ENCODE peak calls at places on chromosomes 5 and 9, in five cellular contexts. O is SK-N-SH, F is keratinocyte, R is Karpas-422, P is astrocyte. V is an unnamed sample. For H4K20me1, the result is how much of the 10 kb centered on the place peaks cover.

GRCh38 chr9:19162956-19163355 is 35.7 kb upstream of the PLIN2 start:
- DNase-seq in O (no peak), F (peak), R (no peak), P (no peak), V (peak)

GRCh38 chr5:78534148-78535009 is 114.2 kb downstream of the LHFPL2 start:
- DNase-seq in O (no peak), F (no peak), R (no peak), P (peak), V (no peak)

GRCh38 chr5:157930710-157931109 is 71.8 kb upstream of the CLINT1 start:
- DNase-seq in O (no peak), F (no peak), R (no peak), P (no peak), V (no peak)

GRCh38 chr9:96222132-96222531 is 79.8 kb downstream of the HSD17B3 start:
- DNase-seq in O (peak), F (no peak), R (peak), P (no peak), V (no peak)

GRCh38 chr9:9054354-9054992 is 1254.9 kb upstream of the DMAC1 start:
- DNase-seq in O (no peak), F (no peak), R (no peak), P (no peak), V (no peak)

GRCh38 chr5:77924081-77924480 is 147.9 kb upstream of the TBCA start:
- DNase-seq in O (no peak), F (peak), R (no peak), P (no peak), V (peak)

GRCh38 chr5:96968074-96968473 is 32.2 kb downstream of the LNPEP start:
- DNase-seq in O (no peak), F (no peak), R (no peak), P (peak), V (peak)

GRCh38 chr5:103724272-103724671 is 161.7 kb upstream of the NUDT12 start:
- DNase-seq in O (no peak), F (no peak), R (no peak), P (no peak), V (no peak)

GRCh38 chr9:98795970-98796363 is 388 bp downstream of the ANKS6 start:
- DNase-seq in O (no peak), F (no peak), R (peak), P (no peak), V (no peak)

GRCh38 chr9:131112374-131113159 is 12.8 kb upstream of the NUP214 start:
- DNase-seq in O (no peak), F (no peak), R (no peak), P (no peak), V (peak)

GRCh38 chr9:4228606-4229005 is 71.3 kb downstream of the GLIS3 start:
- DNase-seq in O (peak), F (no peak), R (peak), P (no peak), V (peak)

GRCh38 chr9:129069128-129069824 is 11.6 kb upstream of the DOLPP1 start:
- DNase-seq in O (peak), F (no peak), R (no peak), P (no peak), V (no peak)

GRCh38 chr5:127296321-127296720 is 5.7 kb downstream of the MEGF10 start:
- DNase-seq in O (no peak), F (peak), R (no peak), P (peak), V (peak)

GRCh38 chr9:110745656-110746055 is 77.1 kb downstream of the MUSK start:
- DNase-seq in O (no peak), F (no peak), R (no peak), P (peak), V (peak)

GRCh38 chr5:82812575-82812974 is 264.6 kb downstream of the TMEM167A start:
- DNase-seq in O (no peak), F (no peak), R (no peak), P (peak), V (no peak)

GRCh38 chr5:79074641-79075040 is 5.1 kb downstream of the BHMT2 start:
- DNase-seq in O (no peak), F (no peak), R (no peak), P (peak), V (peak)

GRCh38 chr9:104787306-104788015 is 23.5 kb downstream of the NIPSNAP3B start:
- DNase-seq in O (no peak), F (no peak), R (no peak), P (no peak), V (no peak)

GRCh38 chr9:107888773-107889227 is 399.2 kb upstream of the KLF4 start:
- DNase-seq in O (no peak), F (no peak), R (no peak), P (no peak), V (no peak)

GRCh38 chr9:117160254-117160653 is 254.6 kb downstream of the ASTN2 start:
- DNase-seq in O (no peak), F (no peak), R (peak), P (no peak), V (no peak)

GRCh38 chr5:121006206-121006605 is 542.1 kb downstream of the PRR16 start:
- DNase-seq in O (no peak), F (no peak), R (no peak), P (no peak), V (no peak)

GRCh38 chr5:1322036-1322903 is 22.6 kb downstream of the CLPTM1L start:
- DNase-seq in O (no peak), F (no peak), R (no peak), P (no peak), V (no peak)

GRCh38 chr5:107486489-107486888 is 184.2 kb downstream of the EFNA5 start:
- DNase-seq in O (no peak), F (peak), R (no peak), P (peak), V (peak)

GRCh38 chr9:107749787-107750444 is 260.3 kb upstream of the KLF4 start:
- DNase-seq in O (no peak), F (no peak), R (no peak), P (peak), V (peak)

GRCh38 chr5:58787982-58788381 is 205.1 kb downstream of the RAB3C start:
- DNase-seq in O (peak), F (no peak), R (no peak), P (no peak), V (no peak)

GRCh38 chr9:132141364-132141947 is 20.4 kb upstream of the NTNG2 start:
- DNase-seq in O (no peak), F (no peak), R (no peak), P (peak), V (peak)

GRCh38 chr5:41482715-41483114 is 27.7 kb downstream of the PLCXD3 start:
- DNase-seq in O (no peak), F (no peak), R (no peak), P (no peak), V (no peak)

GRCh38 chr5:179852993-179853547 is 5.5 kb downstream of the MRNIP start:
- DNase-seq in O (no peak), F (no peak), R (peak), P (no peak), V (no peak)

GRCh38 chr9:131290767-131291370 is 1.3 kb downstream of the PLPP7 start:
- DNase-seq in O (no peak), F (no peak), R (no peak), P (no peak), V (no peak)

GRCh38 chr5:88550736-88551135 is 282.1 kb upstream of the TMEM161B start:
- DNase-seq in O (no peak), F (no peak), R (no peak), P (no peak), V (no peak)
- H4K20me1 ChIP-seq in O (under half), F (under half), R (under half), P (under half), V (under half)

DNA sequence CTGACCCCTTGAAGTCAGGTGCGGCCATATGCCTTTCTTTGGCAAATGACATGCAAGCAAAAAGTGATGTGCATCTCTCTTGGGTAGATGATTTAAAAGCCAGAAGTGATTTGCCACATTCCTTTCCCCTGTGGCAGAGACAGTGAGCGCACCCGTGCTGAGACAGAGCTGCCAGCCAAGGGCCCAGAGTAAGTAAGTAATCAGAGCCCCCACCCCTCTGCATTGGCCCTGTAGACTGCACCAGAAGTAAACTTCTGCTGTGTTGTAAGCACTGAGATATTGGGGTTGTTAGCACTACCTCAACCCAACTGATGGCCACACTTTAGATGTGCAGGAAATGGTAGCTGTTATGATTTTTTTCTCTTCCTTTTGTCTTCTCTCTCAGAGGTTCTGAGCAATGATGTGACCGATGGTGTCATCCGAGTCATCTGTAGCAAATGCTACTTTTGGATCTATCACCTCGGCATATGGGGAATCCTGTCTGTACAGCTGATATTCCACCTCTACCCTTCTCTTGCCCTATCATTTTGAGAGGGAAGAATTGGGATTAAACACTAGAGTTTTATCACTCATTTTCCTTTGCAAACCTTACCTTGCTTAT is 58.0 kb downstream of the DOCK2 start:
- DNase-seq in O (no peak), F (no peak), R (no peak), P (no peak), V (no peak)
- H4K20me1 ChIP-seq in O (under half), F (under half), R (under half), P (under half), V (under half)

DNA sequence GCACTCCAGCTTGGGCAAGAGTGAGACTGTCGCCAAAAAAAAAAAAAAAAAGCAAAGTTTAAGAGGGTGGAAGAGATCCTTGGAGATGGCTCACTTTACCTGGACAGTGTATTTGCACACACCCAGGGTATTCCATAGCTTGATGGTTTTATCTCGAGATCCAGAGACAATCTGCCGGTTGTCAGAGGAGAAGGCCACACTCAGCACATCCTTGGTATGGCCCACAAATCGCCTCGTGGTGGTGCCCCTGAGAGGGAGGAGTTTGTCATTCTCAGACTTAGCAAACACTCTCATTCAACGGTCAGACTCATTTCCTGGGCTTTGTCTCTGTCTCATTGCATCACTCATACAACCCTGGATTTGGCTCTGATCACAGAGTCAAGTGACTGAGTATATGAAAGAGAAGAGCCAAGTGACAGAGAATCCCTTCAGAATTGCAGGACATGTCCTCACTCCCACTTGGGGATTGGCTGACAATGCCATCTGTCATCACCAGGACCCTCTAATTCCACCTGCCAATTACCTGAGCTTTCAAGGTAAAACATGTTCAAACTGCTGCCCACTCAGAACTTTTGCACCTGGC is 2.2 kb downstream of the RACK1 start:
- DNase-seq in O (peak), F (no peak), R (peak), P (peak), V (peak)
- H4K20me1 ChIP-seq in O (half or more), F (under half), R (under half), P (half or more), V (under half)

GRCh38 chr5:142612388-142612787 is 73.5 kb downstream of the FGF1 start:
- DNase-seq in O (no peak), F (no peak), R (no peak), P (no peak), V (no peak)

GRCh38 chr5:142611154-142611553 is 74.7 kb downstream of the FGF1 start:
- DNase-seq in O (peak), F (no peak), R (peak), P (peak), V (peak)

GRCh38 chr5:142614054-142614453 is 71.8 kb downstream of the FGF1 start:
- DNase-seq in O (no peak), F (no peak), R (no peak), P (no peak), V (peak)

GRCh38 chr5:142610176-142611001 is 75.5 kb downstream of the FGF1 start:
- DNase-seq in O (no peak), F (no peak), R (no peak), P (no peak), V (no peak)

DNA sequence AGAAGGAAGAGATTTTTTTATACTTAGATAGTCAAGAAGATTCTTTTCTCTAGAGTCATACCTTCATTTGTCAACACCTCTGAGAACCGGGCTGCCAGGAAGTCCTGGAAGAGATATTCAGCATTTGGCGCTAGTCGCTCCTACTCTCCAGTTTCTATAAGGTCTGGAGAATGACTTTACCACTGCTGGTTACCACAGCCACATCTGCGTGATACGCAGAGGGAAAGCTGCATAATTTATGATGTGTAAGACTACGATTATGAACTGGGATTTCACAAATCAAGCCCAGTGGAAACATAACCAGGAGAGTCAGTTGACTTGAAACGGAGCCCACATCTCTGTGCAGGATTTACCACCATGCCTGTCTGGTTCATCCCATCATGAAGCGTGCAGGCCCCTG is 72.7 kb downstream of the FGF1 start:
- DNase-seq in O (no peak), F (no peak), R (no peak), P (peak), V (no peak)
- H4K20me1 ChIP-seq in O (under half), F (under half), R (under half), P (under half), V (under half)

DNA sequence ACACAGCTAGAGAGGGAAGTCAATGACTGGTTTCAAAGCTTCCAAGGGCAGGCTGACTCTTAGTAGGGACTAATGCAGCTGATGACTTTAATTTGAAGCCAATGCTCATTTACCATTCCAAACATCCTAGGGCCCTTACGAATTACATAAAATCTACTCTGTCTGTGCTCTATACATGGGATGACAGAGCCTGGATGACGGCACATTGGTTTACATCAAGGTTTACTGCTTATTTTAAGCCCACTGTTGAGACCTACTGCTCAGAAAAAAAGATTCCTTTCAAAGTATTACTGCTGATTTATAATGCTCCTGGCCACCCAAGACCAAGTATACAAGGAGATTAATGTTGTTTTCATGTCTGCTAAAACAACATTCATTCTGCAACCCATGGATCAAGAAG is 74.1 kb downstream of the DAP start:
- DNase-seq in O (no peak), F (no peak), R (no peak), P (no peak), V (no peak)
- H4K20me1 ChIP-seq in O (under half), F (under half), R (under half), P (under half), V (under half)

DNA sequence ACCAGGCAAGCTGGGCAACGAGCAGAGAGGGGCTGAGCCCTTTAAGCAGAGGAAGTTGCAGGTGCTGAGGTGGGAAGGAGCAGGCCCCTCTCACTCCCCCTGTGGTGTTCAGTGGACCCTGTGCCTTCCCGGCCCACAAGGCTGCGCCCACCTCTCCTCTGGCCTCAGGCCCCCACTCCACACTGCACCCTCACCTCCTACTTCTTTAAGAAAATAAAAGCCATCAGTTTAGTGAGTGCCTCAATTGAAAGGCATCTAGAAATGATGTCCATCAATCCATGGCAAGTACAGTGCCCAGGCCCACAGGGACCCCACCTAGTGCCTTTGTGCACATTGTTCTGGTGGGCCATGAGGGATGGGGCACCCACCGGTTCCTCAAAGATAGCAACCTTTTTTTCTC is 158.0 kb downstream of the PAX5 start:
- DNase-seq in O (no peak), F (no peak), R (no peak), P (no peak), V (no peak)
- H4K20me1 ChIP-seq in O (under half), F (under half), R (under half), P (under half), V (under half)